ENCODE peak calls at places on chromosomes 4 and X, in seven cellular contexts. R is posterior cingulate gyrus; V is central memory CD4-positive, alpha-beta T cell; P is uterus; Q is cortex of kidney; Y is left colon; X is mucosa of gallbladder. O is an unnamed sample.

GRCh38 chr4:3871881-3872833 is 106.0 kb downstream of the ADRA2C start:
- DNase-seq in Y (no peak), P (no peak), Q (no peak), R (no peak), V (no peak), X (no peak), O (no peak)

GRCh38 chr4:22987861-22988260 is 295.1 kb downstream of the GBA3 start:
- DNase-seq in Y (no peak), Q (no peak), P (no peak), V (no peak), X (no peak), R (peak; percentile 22), O (no peak)

GRCh38 chr4:26860922-26861433 is 337 bp downstream of the STIM2 start:
- DNase-seq in V (peak; percentile 59), Y (peak; percentile 69), X (peak; percentile 28), R (peak; percentile 31), Q (no peak), P (peak; percentile 45), O (peak; percentile 60)

GRCh38 chrX:22952011-22952410 is 47.7 kb upstream of the DDX53 start:
- DNase-seq in V (no peak), P (no peak), R (no peak), Y (no peak), Q (no peak), X (no peak), O (no peak)

GRCh38 chrX:153494541-153495361 is at the start of gene BGN:
- DNase-seq in Q (no peak), P (peak; percentile 62), V (no peak), X (no peak), R (peak; percentile 45), Y (no peak), O (no peak)

GRCh38 chrX:136067946-136068345 is 79.4 kb upstream of the FHL1 start:
- DNase-seq in Y (no peak), X (no peak), V (no peak), P (no peak), R (no peak), Q (no peak), O (no peak)

GRCh38 chrX:64093761-64094160 is 111.7 kb downstream of the AMER1 start:
- DNase-seq in X (no peak), Q (no peak), V (no peak), R (no peak), P (no peak), Y (no peak), O (no peak)

GRCh38 chrX:74248889-74249288 is 55.1 kb upstream of the ZCCHC13 start:
- DNase-seq in V (no peak), Y (peak; percentile 39), R (no peak), P (no peak), X (no peak), Q (no peak), O (no peak)

GRCh38 chr4:98546910-98547544 is 111.4 kb downstream of the TSPAN5 start:
- DNase-seq in Y (peak; percentile 7), P (peak; percentile 65), V (no peak), Q (no peak), X (no peak), R (peak; percentile 40), O (no peak)

GRCh38 chr4:4422856-4423485 is 36.1 kb downstream of the NSG1 start:
- DNase-seq in V (no peak), P (no peak), X (no peak), Q (no peak), R (no peak), Y (no peak), O (no peak)

GRCh38 chrX:54721424-54721823 is 76.6 kb downstream of the ITIH6 start:
- DNase-seq in Y (no peak), R (no peak), P (no peak), Q (no peak), X (no peak), V (no peak), O (no peak)